ENCODE peak calls at places on chromosomes 7 and 10, in four cellular contexts. V is AG09319, K is heart right ventricle, G is colonic mucosa. I is an unnamed sample.

GRCh38 chr10:115049957-115050356 is 43.2 kb upstream of the ATRNL1 start:
- DNase-seq in K (no peak), V (no peak), G (no peak), I (no peak)

GRCh38 chr7:132485600-132486594 is 90.4 kb downstream of the PLXNA4 start:
- DNase-seq in G (no peak), V (no peak), K (peak), I (no peak)

GRCh38 chr7:107327986-107328569 is 141.8 kb upstream of the GPR22 start:
- DNase-seq in G (no peak), V (peak), K (no peak), I (no peak)

GRCh38 chr7:91055219-91055618 is 209.0 kb upstream of the FZD1 start:
- DNase-seq in K (no peak), V (no peak), G (no peak), I (no peak)

GRCh38 chr7:108529341-108529740 is 3.4 kb upstream of the PNPLA8 start:
- DNase-seq in K (no peak), V (no peak), G (no peak), I (no peak)

GRCh38 chr7:8133955-8134733 is 127.8 kb downstream of the ICA1 start:
- DNase-seq in V (no peak), G (no peak), K (no peak), I (no peak)

GRCh38 chr7:27210441-27211083 is 10.7 kb upstream of the HOXA13 start:
- DNase-seq in V (no peak), K (no peak), G (peak), I (no peak)

GRCh38 chr7:116180302-116180701 is 30.0 kb upstream of the TES start:
- DNase-seq in G (no peak), K (no peak), V (no peak), I (no peak)

GRCh38 chr7:14639801-14640200 is 262.8 kb downstream of the DGKB start:
- DNase-seq in V (no peak), G (no peak), K (no peak), I (no peak)

GRCh38 chr7:54946271-54946670 is 72.5 kb upstream of the EGFR start:
- DNase-seq in K (no peak), V (no peak), G (no peak), I (no peak)

GRCh38 chr7:151228024-151228866 is 1.2 kb upstream of the ABCF2 start:
- DNase-seq in V (no peak), G (peak), K (no peak), I (peak)

GRCh38 chr7:17779381-17779780 is 160.9 kb downstream of the SNX13 start:
- DNase-seq in K (no peak), V (no peak), G (no peak), I (no peak)

GRCh38 chr7:30648744-30649540 is 33.3 kb downstream of the CRHR2 start:
- DNase-seq in K (no peak), V (no peak), G (peak), I (no peak)

GRCh38 chr10:6046458-6047325 is 15.5 kb downstream of the IL2RA start:
- DNase-seq in V (no peak), K (no peak), G (peak), I (no peak)

GRCh38 chr10:71880425-71881306 is 29.6 kb upstream of the PSAP start:
- DNase-seq in G (no peak), K (peak), V (no peak), I (no peak)

GRCh38 chr10:97849491-97850402 is at the start of gene GOLGA7B:
- DNase-seq in V (no peak), K (peak), G (peak), I (peak)

GRCh38 chr10:26881600-26882331 is 21.0 kb upstream of the ABI1 start:
- DNase-seq in V (no peak), G (no peak), K (no peak), I (no peak)

GRCh38 chr10:29702288-29703164 is 67.8 kb upstream of the SVIL start:
- DNase-seq in V (no peak), K (no peak), G (no peak), I (no peak)

GRCh38 chr7:132500727-132501410 is 75.4 kb downstream of the PLXNA4 start:
- DNase-seq in V (no peak), G (peak), K (peak), I (no peak)

GRCh38 chr7:48274662-48275061 is 103.4 kb downstream of the ABCA13 start:
- DNase-seq in G (no peak), V (no peak), K (no peak), I (no peak)

GRCh38 chr10:117477961-117478670 is 64.4 kb upstream of the EMX2 start:
- DNase-seq in K (no peak), G (no peak), V (peak), I (no peak)

GRCh38 chr7:96720843-96721242 is 11.2 kb upstream of the SEM1 start:
- DNase-seq in K (no peak), G (no peak), V (no peak), I (no peak)

GRCh38 chr7:140485463-140486265 is 6.4 kb upstream of the MKRN1 start:
- DNase-seq in V (no peak), K (no peak), G (peak), I (no peak)

GRCh38 chr10:56116684-56117083 is 244.4 kb downstream of the ZWINT start:
- DNase-seq in G (no peak), V (no peak), K (no peak), I (no peak)

GRCh38 chr7:2098056-2098455 is 134.7 kb downstream of the MAD1L1 start:
- DNase-seq in G (no peak), V (no peak), K (no peak), I (no peak)

GRCh38 chr7:2100278-2101205 is 132.2 kb downstream of the MAD1L1 start:
- DNase-seq in G (no peak), V (no peak), K (no peak), I (no peak)

GRCh38 chr7:2097492-2097891 is 135.3 kb downstream of the MAD1L1 start:
- DNase-seq in V (no peak), K (no peak), G (no peak), I (no peak)

GRCh38 chr7:2098496-2098895 is 134.2 kb downstream of the MAD1L1 start:
- DNase-seq in K (no peak), V (no peak), G (no peak), I (no peak)

GRCh38 chr7:2099036-2099957 is 133.4 kb downstream of the MAD1L1 start:
- DNase-seq in G (no peak), V (no peak), K (no peak), I (no peak)
- TF ChIP-seq CTCF in G (no peak), V (no peak), K (no peak), I (no peak)

GRCh38 chr7:522071-522937 is 2.7 kb upstream of the PDGFA start:
- DNase-seq in G (peak), K (peak), V (no peak), I (peak)
- TF ChIP-seq CTCF in G (no peak), K (no peak), V (no peak), I (no peak)

DNA sequence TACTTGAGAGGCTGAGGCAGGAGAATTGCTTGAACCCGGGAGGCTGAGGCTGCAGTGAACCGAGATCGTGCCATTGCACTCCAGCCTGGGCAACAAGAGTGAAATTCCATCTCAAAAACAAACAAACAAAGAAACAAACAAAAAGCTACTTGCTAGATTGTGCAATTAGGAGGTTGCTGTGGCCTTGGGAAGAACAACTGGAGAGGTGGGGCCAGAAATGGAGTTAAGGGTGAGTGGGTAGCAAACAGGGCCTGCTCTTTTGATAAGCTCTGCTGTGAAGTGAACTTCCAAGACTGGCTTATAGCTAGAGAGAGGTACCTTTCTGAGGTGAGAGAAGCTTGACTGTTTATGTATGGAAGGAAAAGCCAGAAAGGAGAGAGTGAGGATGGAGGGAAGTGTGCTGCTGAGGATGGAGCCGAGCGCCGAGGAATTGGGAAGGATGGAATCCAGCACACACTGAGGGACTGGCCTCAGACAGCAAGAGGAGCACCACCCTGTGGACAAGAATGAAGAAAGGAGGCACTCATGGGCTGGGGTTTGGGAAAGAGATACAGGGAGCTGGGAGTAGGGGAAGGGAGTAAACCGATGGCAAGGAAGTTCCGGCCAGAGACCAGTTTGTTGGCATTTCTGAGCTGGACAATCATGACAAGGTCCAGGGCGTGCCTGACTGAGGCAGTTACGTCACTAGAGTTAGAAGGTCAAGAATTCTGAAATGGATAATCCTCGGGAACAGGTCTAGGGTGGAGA is 7.0 kb upstream of the RPEL1 start:
- DNase-seq in G (peak), K (no peak), V (peak), I (no peak)
- TF ChIP-seq CTCF in G (no peak), K (peak), V (peak), I (no peak)

DNA sequence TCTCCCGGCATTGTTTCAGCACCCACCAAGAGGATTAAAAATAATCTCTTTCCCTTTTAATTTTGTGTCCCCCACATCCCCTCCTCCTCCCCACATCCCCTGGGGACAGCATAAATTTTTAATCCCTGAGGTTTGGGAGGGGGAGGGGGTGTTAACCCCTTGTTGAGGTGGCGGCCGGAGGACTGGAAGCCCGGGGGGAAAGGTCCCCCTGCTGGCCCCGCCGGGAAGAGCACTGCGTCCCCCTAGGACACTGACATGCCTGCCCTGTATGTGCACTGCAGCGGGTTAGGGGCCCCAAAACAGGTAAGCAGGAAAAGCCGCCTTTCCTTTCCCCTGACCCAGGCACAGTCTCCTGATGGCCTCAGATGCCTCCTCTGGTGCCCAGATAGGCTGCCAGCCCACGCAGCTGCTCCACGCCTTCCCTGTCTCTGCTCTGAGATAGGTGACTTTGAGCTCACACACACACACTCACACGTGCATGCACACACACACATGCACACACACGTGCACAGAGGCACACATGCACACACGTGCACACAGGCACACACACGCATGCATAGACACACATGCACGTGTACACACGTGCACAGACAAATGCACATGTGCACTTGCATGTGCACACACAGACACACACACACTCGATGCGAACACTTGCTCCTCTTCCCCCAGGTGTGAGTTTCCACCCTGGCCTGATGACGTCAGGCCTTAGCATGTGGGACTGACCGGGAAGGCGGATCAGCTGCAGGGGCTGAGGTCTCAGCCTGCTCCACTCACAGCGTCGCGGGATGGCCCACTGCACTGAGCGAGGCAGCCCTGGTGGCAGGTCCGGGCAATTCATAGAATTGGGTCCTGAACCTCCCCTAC is 12.3 kb downstream of the CNPY1 start:
- DNase-seq in G (no peak), V (no peak), K (no peak), I (no peak)
- TF ChIP-seq CTCF in G (peak), V (peak), K (peak), I (peak)

GRCh38 chr7:143279186-143280098 is 5.3 kb upstream of the TMEM139 start:
- DNase-seq in V (peak), K (no peak), G (no peak), I (no peak)

GRCh38 chr7:143283344-143283743 is 1.4 kb upstream of the TMEM139 start:
- DNase-seq in G (peak), V (no peak), K (no peak), I (no peak)

GRCh38 chr7:143282124-143282523 is 2.6 kb upstream of the TMEM139 start:
- DNase-seq in G (no peak), K (no peak), V (no peak), I (no peak)

GRCh38 chr7:143280160-143280559 is 4.6 kb upstream of the TMEM139 start:
- DNase-seq in V (no peak), K (no peak), G (no peak), I (no peak)

DNA sequence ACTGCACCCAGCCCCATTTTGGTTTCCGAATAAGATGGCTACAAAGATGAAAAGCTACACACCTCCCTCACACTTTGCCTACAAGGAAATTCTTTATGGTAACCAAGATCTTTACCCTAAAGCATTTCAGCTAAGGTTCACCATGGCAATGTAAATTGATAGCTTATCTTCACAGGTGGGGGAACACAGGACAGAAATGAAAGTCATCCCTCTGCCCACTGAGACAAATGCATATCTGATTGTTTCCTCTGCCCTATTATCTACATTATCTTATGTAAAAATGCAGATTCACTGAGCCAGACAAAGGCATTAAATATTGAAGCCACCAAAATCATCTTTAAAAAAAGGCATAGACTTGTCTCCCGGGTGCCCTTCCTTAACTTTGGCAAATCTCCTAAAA is 3.2 kb upstream of the TMEM139 start:
- DNase-seq in V (no peak), G (no peak), K (no peak), I (no peak)
- TF ChIP-seq CTCF in V (no peak), G (no peak), K (no peak), I (no peak)

GRCh38 chr10:36612436-36612835 is 513.0 kb upstream of the ANKRD30A start:
- DNase-seq in K (no peak), G (no peak), V (no peak), I (no peak)
- TF ChIP-seq CTCF in K (no peak), G (no peak), V (no peak), I (no peak)